ENCODE peak calls at places on chromosomes 1 and 21, in four cellular contexts. M, B, U and H are unnamed samples.

GRCh38 chr1:198238121-198238520 is 81.3 kb downstream of the NEK7 start:
- DNase-seq in B (no peak), U (no peak), M (no peak), H (no peak)

GRCh38 chr1:233905416-233906051 is 1.1 kb downstream of the SLC35F3 start:
- DNase-seq in U (peak; percentile 8), B (no peak), M (no peak), H (no peak)

GRCh38 chr1:243831463-243831862 is 18.6 kb downstream of the AKT3 start:
- DNase-seq in B (no peak), U (no peak), M (no peak), H (no peak)

GRCh38 chr1:41612953-41613352 is 128.5 kb upstream of the EDN2 start:
- DNase-seq in M (no peak), B (no peak), U (no peak), H (no peak)

GRCh38 chr1:2555634-2556276 is 416 bp upstream of the TNFRSF14 start:
- DNase-seq in B (no peak), M (peak; percentile 38), U (no peak), H (peak; percentile 62)

GRCh38 chr1:11441211-11441952 is 37.6 kb upstream of the DISP3 start:
- DNase-seq in M (no peak), U (no peak), B (no peak), H (no peak)

GRCh38 chr1:47738560-47739182 is 258.5 kb downstream of the TRABD2B start:
- DNase-seq in B (no peak), M (peak; percentile 74), U (peak; percentile 82), H (no peak)

GRCh38 chr1:214418380-214418779 is 133.0 kb downstream of the PTPN14 start:
- DNase-seq in B (no peak), M (no peak), U (no peak), H (no peak)

GRCh38 chr21:17003763-17004373 is 509.0 kb upstream of the CXADR start:
- DNase-seq in U (no peak), B (no peak), M (peak; percentile 17), H (no peak)

GRCh38 chr1:235460768-235461167 is 43.5 kb downstream of the B3GALNT2 start:
- DNase-seq in B (no peak), U (no peak), M (no peak), H (no peak)

GRCh38 chr1:184039126-184039525 is 1.6 kb upstream of the COLGALT2 start:
- DNase-seq in B (no peak), U (no peak), M (no peak), H (no peak)

GRCh38 chr1:204983121-204983520 is 59.9 kb upstream of the CNTN2 start:
- DNase-seq in B (no peak), U (no peak), M (no peak), H (no peak)

GRCh38 chr1:43205671-43206070 is 33.5 kb downstream of the CFAP57 start:
- DNase-seq in U (no peak), M (peak; percentile 67), B (no peak), H (no peak)

GRCh38 chr1:116971965-116972675 is 29.4 kb upstream of the CD101 start:
- DNase-seq in M (peak; percentile 30), B (no peak), U (no peak), H (no peak)

GRCh38 chr1:157994081-157994581 is 686 bp downstream of the KIRREL1 start:
- DNase-seq in B (no peak), U (peak; percentile 33), M (peak; percentile 55), H (no peak)

GRCh38 chr21:43761886-43762285 is 14.2 kb downstream of the CSTB start:
- DNase-seq in M (no peak), U (no peak), B (no peak), H (no peak)

GRCh38 chr21:37783016-37783415 is 133.2 kb downstream of the KCNJ6 start:
- DNase-seq in U (no peak), M (peak; percentile 25), B (no peak), H (no peak)

GRCh38 chr1:111563619-111564018 is 56.0 kb upstream of the RAP1A start:
- DNase-seq in B (no peak), U (no peak), M (peak; percentile 85), H (no peak)

GRCh38 chr1:22739648-22740385 is 29.2 kb downstream of the EPHB2 start:
- DNase-seq in B (no peak), U (no peak), M (peak; percentile 93), H (no peak)

GRCh38 chr1:65174585-65174984 is 26.6 kb downstream of the AK4 start:
- DNase-seq in M (peak; percentile 96), U (no peak), B (no peak), H (no peak)

GRCh38 chr1:232844791-232845190 is 39.6 kb downstream of the MAP10 start:
- DNase-seq in B (no peak), U (no peak), M (peak; percentile 11), H (no peak)